ENCODE peak calls at places on chromosome 18, in four cellular contexts. J is fibroblast of lung, N is foreskin fibroblast, Z is tibial artery. B is an unnamed sample.

GRCh38 chr18:70195852-70196434 is 9.5 kb downstream of the RTTN start:
- DNase-seq in J (peak; percentile 41), N (peak; percentile 78), Z (no peak), B (no peak)

GRCh38 chr18:56933472-56933871 is 213.4 kb upstream of the BOD1L2 start:
- DNase-seq in J (no peak), N (no peak), Z (no peak), B (no peak)

GRCh38 chr18:10270160-10270571 is 184.3 kb upstream of the APCDD1 start:
- DNase-seq in J (peak; percentile 49), N (peak; percentile 77), Z (peak; percentile 74), B (no peak)

GRCh38 chr18:14026199-14026598 is 106.0 kb downstream of the ZNF519 start:
- DNase-seq in J (no peak), N (no peak), Z (no peak), B (no peak)

GRCh38 chr18:34097312-34097711 is 127.4 kb downstream of the NOL4 start:
- DNase-seq in J (peak; percentile 3), N (peak; percentile 39), Z (no peak), B (no peak)

GRCh38 chr18:55588001-55588875 is at the start of gene TCF4:
- DNase-seq in J (peak; percentile 73), N (peak; percentile 69), Z (peak; percentile 51), B (no peak)

GRCh38 chr18:22344908-22345670 is 72.6 kb downstream of the CTAGE1 start:
- DNase-seq in J (peak; percentile 6), N (no peak), Z (no peak), B (no peak)

GRCh38 chr18:10571537-10571936 is 45.7 kb downstream of the NAPG start:
- DNase-seq in J (no peak), N (no peak), Z (no peak), B (no peak)

GRCh38 chr18:22639026-22639463 is 221.3 kb upstream of the CTAGE1 start:
- DNase-seq in J (peak; percentile 96), N (peak; percentile 79), Z (no peak), B (peak; percentile 96)

GRCh38 chr18:41237317-41237716 is 717.7 kb upstream of the PIK3C3 start:
- DNase-seq in J (no peak), N (no peak), Z (no peak), B (no peak)

GRCh38 chr18:9732031-9732430 is 23.9 kb downstream of the RAB31 start:
- DNase-seq in J (no peak), N (no peak), Z (no peak), B (no peak)

GRCh38 chr18:76445741-76446232 is 49.3 kb downstream of the ZNF516 start:
- DNase-seq in J (no peak), N (peak; percentile 70), Z (no peak), B (no peak)

GRCh38 chr18:40866013-40866644 is 1088.9 kb upstream of the PIK3C3 start:
- DNase-seq in J (peak; percentile 51), N (peak; percentile 56), Z (no peak), B (peak; percentile 29)

GRCh38 chr18:80253871-80254492 is 6.7 kb upstream of the PARD6G start:
- DNase-seq in J (no peak), N (no peak), Z (no peak), B (no peak)

GRCh38 chr18:55268146-55268545 is 308.9 kb upstream of the CCDC68 start:
- DNase-seq in J (peak; percentile 67), N (peak; percentile 26), Z (no peak), B (no peak)

GRCh38 chr18:27685807-27686412 is 491.0 kb downstream of the CDH2 start:
- DNase-seq in J (peak; percentile 42), N (peak; percentile 61), Z (no peak), B (no peak)

GRCh38 chr18:78330761-78331160 is 648.9 kb upstream of the SALL3 start:
- DNase-seq in J (no peak), N (no peak), Z (no peak), B (no peak)

GRCh38 chr18:61992923-61993322 is 100.1 kb upstream of the RNF152 start:
- DNase-seq in J (peak; percentile 83), N (peak; percentile 81), Z (no peak), B (peak; percentile 50)

GRCh38 chr18:63161032-63161727 is 158.4 kb downstream of the BCL2 start:
- DNase-seq in J (peak; percentile 1), N (no peak), Z (no peak), B (no peak)

GRCh38 chr18:77207540-77207939 is 42.1 kb upstream of the GALR1 start:
- DNase-seq in J (peak; percentile 62), N (peak; percentile 77), Z (peak; percentile 66), B (no peak)

GRCh38 chr18:57816208-57816999 is 13.3 kb upstream of the ATP8B1 start:
- DNase-seq in J (no peak), N (no peak), Z (no peak), B (no peak)

GRCh38 chr18:11991021-11991770 is 9.9 kb downstream of the IMPA2 start:
- DNase-seq in J (no peak), N (no peak), Z (no peak), B (no peak)

GRCh38 chr18:12373032-12373770 is 3.8 kb downstream of the AFG3L2 start:
- DNase-seq in J (peak; percentile 64), N (no peak), Z (no peak), B (no peak)

DNA sequence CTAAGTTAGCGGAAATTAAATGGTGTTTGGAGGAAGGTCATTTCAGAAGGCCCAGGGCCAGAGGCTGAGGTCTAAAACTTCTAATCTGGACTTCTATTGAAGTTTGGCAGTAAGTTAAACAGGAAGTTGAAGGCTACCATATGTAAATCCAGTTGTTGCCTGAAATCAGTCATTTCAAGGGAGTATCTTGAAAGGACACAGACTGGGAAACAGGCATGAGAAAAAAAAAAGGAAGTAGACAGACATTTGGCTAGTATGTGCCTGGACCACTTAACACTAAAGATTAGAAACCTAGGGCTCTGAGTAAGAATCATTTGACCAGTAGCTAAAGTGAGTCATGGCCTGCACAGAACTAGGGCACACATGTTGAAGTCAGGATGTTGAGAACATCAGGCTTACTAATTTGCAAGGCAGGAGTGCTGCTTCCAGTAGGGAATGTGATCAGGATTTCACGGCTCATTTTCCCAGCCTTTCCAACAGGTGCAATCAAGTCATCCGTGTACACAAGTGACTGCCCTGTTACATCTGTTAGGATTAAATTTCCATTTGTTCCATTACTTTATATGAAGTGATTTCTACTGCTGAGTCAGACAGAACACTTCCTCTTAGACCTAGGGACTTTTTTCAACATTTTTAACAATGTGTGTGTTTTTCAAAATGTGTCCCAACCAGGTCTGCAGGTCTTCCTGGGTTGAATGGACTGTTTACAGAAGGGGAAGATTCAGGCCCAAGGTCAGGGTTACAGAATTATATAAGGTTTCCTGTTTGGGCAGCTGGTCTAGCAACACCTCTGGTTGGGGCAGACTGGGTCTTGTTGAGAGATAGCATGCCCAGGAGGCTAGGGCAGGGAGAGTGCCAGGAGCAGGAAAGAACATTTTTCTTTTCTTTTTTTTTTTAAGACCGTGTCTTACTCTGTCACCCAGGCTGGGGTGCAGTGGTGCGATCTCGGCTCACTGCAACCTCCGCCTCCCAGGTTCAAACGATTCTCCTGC is 145.6 kb downstream of the TGIF1 start:
- DNase-seq in J (peak; percentile 99), N (peak; percentile 95), Z (peak; percentile 64), B (peak; percentile 91)
- H3K4me3 ChIP-seq in J (peak overlapping the region; percentile 64), N (peak overlapping the region; percentile 69), Z (peak overlapping the region; percentile 57), B (peak overlapping the region; percentile 57)

GRCh38 chr18:37525302-37525585 is 40.4 kb downstream of the CELF4 start:
- DNase-seq in J (no peak), N (no peak), Z (no peak), B (no peak)

GRCh38 chr18:37521500-37522465 is 43.8 kb downstream of the CELF4 start:
- DNase-seq in J (no peak), N (no peak), Z (no peak), B (no peak)

GRCh38 chr18:37520508-37520907 is 45.1 kb downstream of the CELF4 start:
- DNase-seq in J (no peak), N (no peak), Z (no peak), B (no peak)

GRCh38 chr18:37524139-37524538 is 41.5 kb downstream of the CELF4 start:
- DNase-seq in J (no peak), N (peak; percentile 4), Z (no peak), B (no peak)

GRCh38 chr18:37524546-37525301 is 40.9 kb downstream of the CELF4 start:
- DNase-seq in J (no peak), N (no peak), Z (no peak), B (no peak)
- H3K4me3 ChIP-seq in J (no peak overlapping the region), N (no peak overlapping the region), Z (no peak overlapping the region), B (no peak overlapping the region)

DNA sequence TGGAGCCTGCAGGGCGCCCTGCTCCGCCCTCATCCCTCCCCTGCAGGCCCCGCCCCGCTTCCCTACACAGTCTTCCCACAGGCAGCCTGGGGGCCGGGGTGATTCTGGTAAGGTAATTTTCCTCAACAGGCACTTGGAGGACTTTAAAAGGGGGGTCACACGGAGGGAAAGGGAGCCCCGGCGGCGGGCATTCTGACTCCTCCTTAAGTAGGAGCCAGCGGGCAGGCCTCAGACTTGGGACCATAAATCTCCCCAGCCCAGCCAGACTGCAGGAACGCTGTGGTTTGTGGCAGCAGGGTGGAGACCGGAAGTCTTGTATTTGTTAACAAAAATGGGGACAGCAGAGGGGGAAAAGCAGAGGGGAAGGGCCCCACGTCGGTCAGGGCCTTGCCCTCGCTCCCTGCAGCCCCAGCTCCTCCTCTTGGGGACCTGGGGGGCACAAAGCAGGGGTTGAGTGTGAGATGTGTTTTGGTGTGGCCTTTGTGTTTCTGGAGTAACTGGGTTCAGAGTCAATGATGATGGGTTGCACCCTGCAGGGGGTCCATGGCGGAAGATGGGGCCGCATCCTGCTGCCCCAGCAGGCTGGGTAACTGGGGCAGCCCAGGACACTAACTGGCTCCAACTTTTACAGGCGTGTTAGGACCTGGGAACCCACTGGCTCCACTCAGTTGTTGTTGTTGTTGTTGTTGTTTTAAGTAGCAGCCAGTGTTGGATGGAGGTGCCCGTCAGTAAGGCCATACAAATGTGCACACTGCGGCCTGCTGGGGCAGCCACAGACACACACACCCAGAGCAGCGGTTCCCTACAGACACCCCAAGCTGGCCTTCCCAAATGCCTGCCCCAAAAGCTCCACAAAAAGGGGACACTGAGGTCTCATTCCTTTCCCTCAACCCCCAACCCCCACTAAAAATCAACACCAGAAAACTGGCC is 27.7 kb downstream of the SMAD7 start:
- DNase-seq in J (peak; percentile 97), N (peak; percentile 83), Z (peak; percentile 80), B (peak; percentile 75)
- H3K4me3 ChIP-seq in J (peak overlapping the region; percentile 19), N (peak overlapping the region; percentile 5), Z (peak overlapping the region; percentile 37), B (no peak overlapping the region)

DNA sequence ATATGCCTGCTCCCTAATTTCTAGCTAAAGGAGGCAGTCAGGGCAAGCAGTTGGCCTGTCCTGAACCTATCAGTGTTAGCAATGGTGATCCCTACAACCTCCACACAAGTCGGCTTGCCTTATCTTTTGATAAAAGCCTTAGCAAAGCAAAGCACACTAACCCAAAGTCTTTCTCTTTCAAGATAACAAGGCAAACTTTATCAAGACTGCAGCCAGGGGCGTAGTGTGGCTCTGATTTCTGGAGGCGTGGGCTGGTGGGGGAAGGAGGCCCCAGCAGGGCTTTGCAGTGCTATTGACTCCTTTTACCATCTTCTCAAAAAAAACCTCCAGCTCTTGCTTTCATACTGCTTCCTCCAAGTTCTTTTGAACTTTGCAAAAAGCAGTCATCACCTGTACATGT is 40.2 kb upstream of the LAMA1 start:
- DNase-seq in J (no peak), N (no peak), Z (no peak), B (no peak)
- H3K4me3 ChIP-seq in J (no peak overlapping the region), N (no peak overlapping the region), Z (no peak overlapping the region), B (no peak overlapping the region)

B was measured in skeletal muscle cell.